ENCODE peak calls at places on chromosomes 5 and 9, in seven cellular contexts. L is mesendoderm, F is aorta, U is neural progenitor cell, Q is HCT116, H is cardiac muscle cell, D is IMR-90. T is an unnamed sample.

GRCh38 chr5:57338068-57338848 is 144.4 kb downstream of the ACTBL2 start:
- DNase-seq in D (no peak), F (no peak), U (peak; percentile 67), H (peak; percentile 51), L (peak; percentile 71), Q (peak; percentile 44), T (no peak)

GRCh38 chr5:111383288-111383970 is 128.9 kb downstream of the STARD4 start:
- DNase-seq in U (no peak), D (peak; percentile 42), F (no peak), L (no peak), Q (no peak), H (no peak), T (no peak)

GRCh38 chr5:55821731-55822512 is 29.2 kb upstream of the IL31RA start:
- DNase-seq in Q (no peak), D (no peak), H (peak; percentile 34), F (peak; percentile 50), U (peak; percentile 55), L (no peak), T (no peak)

GRCh38 chr9:95055851-95056551 is 261.5 kb downstream of the FANCC start:
- DNase-seq in Q (no peak), L (peak; percentile 68), D (peak; percentile 77), F (no peak), U (no peak), H (no peak), T (no peak)

GRCh38 chr5:127826011-127826410 is 122.8 kb downstream of the CCDC192 start:
- DNase-seq in D (peak; percentile 78), F (no peak), H (no peak), L (no peak), Q (no peak), U (no peak), T (no peak)

GRCh38 chr9:77162366-77162765 is 15.0 kb upstream of the VPS13A start:
- DNase-seq in L (no peak), Q (no peak), H (no peak), F (no peak), U (no peak), D (no peak), T (no peak)

GRCh38 chr5:73338201-73339126 is 110.1 kb downstream of the FOXD1 start:
- DNase-seq in D (peak; percentile 89), Q (no peak), L (no peak), U (no peak), F (no peak), H (no peak), T (no peak)

GRCh38 chr5:78626009-78626571 is 22.5 kb downstream of the LHFPL2 start:
- DNase-seq in F (no peak), U (no peak), Q (no peak), L (no peak), H (peak; percentile 79), D (peak; percentile 57), T (no peak)

GRCh38 chr9:108272350-108272899 is 583.4 kb downstream of the ACTL7B start:
- DNase-seq in D (peak; percentile 39), L (peak; percentile 71), F (peak; percentile 65), H (peak; percentile 49), Q (peak; percentile 38), U (peak; percentile 60), T (peak; percentile 40)

GRCh38 chr9:34741628-34742027 is 31.7 kb upstream of the CCL21 start:
- DNase-seq in F (no peak), H (no peak), L (no peak), D (no peak), Q (no peak), U (no peak), T (no peak)

GRCh38 chr9:107707419-107707837 is 217.9 kb upstream of the KLF4 start:
- DNase-seq in H (no peak), D (peak; percentile 97), U (no peak), F (no peak), L (no peak), Q (no peak), T (no peak)

GRCh38 chr5:61878471-61878870 is 427.5 kb upstream of the KIF2A start:
- DNase-seq in U (no peak), H (no peak), L (no peak), F (no peak), D (no peak), Q (no peak), T (no peak)

GRCh38 chr5:31194458-31194808 is 947 bp downstream of the CDH6 start:
- DNase-seq in H (peak; percentile 23), U (peak; percentile 14), Q (no peak), F (no peak), D (peak; percentile 33), L (no peak), T (no peak)

GRCh38 chr5:15571618-15572017 is 71.6 kb downstream of the FBXL7 start:
- DNase-seq in Q (no peak), H (no peak), U (no peak), L (no peak), D (no peak), F (no peak), T (no peak)

GRCh38 chr9:73239868-73240267 is 88.2 kb downstream of the ANXA1 start:
- DNase-seq in D (no peak), F (no peak), U (no peak), H (no peak), L (no peak), Q (no peak), T (no peak)

GRCh38 chr9:119639287-119639955 is 270.2 kb upstream of the BRINP1 start:
- DNase-seq in Q (no peak), H (peak; percentile 79), D (no peak), L (peak; percentile 42), F (no peak), U (peak; percentile 70), T (no peak)

GRCh38 chr9:137959641-137960411 is 82.2 kb downstream of the CACNA1B start:
- DNase-seq in U (no peak), D (no peak), F (no peak), H (no peak), L (peak; percentile 81), Q (no peak), T (no peak)

GRCh38 chr9:2157277-2158105 is 142.3 kb downstream of the SMARCA2 start:
- DNase-seq in Q (no peak), L (peak; percentile 55), H (no peak), D (peak; percentile 69), U (peak; percentile 30), F (no peak), T (peak; percentile 24)

GRCh38 chr5:78659714-78660113 is 11.1 kb upstream of the LHFPL2 start:
- DNase-seq in F (no peak), H (no peak), U (no peak), L (no peak), Q (no peak), D (peak; percentile 91), T (no peak)

GRCh38 chr5:137507150-137507549 is 8.0 kb upstream of the SPOCK1 start:
- DNase-seq in Q (no peak), L (no peak), H (no peak), D (no peak), F (no peak), U (no peak), T (no peak)

GRCh38 chr9:14438232-14438966 is 124.5 kb upstream of the NFIB start:
- DNase-seq in U (no peak), L (no peak), H (no peak), F (no peak), D (peak; percentile 8), Q (no peak), T (no peak)

GRCh38 chr5:65555266-65555665 is 7.7 kb downstream of the CENPK start:
- DNase-seq in L (no peak), U (no peak), H (no peak), Q (no peak), D (peak; percentile 49), F (no peak), T (no peak)
- H3K36me3 ChIP-seq in L (peaks cover 1% of the 10 kb centered on the region), U (peaks cover 4% of the 10 kb centered on the region), H (no peaks in the 10 kb centered on the region), Q (peaks cover 17% of the 10 kb centered on the region), D (no peaks in the 10 kb centered on the region), F (no peaks in the 10 kb centered on the region), T (no peaks in the 10 kb centered on the region)

DNA sequence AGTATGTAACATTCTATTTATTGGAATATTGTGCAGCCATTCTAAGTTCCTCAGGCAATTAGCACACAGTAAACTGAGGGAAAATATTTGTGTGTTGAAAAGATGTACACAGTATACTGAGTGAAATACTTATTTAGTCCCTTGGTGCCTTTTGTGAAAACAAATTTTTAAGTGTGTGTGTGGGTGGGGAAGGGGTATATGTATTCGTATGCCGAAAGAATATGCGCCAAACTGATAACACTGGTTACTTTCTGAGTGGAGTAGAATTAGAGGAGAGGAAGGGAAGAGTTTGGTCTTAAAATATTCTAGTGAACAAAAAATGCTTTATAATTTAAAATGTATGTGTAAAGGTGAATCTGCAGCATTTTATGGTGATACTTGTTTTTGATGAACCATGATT is 3.1 kb downstream of the DCP2 start:
- DNase-seq in H (no peak), D (no peak), U (no peak), L (no peak), Q (no peak), F (no peak), T (no peak)
- H3K27ac ChIP-seq in H (no peak overlapping the region), D (no peak overlapping the region), U (no peak overlapping the region), L (no peak overlapping the region), Q (no peak overlapping the region), F (no peak overlapping the region), T (no peak overlapping the region)

GRCh38 chr5:59937633-59938032 is 44.1 kb upstream of the PDE4D start:
- DNase-seq in U (no peak), L (no peak), F (no peak), Q (no peak), D (no peak), H (no peak), T (no peak)
- H3K4me3 ChIP-seq in U (no peak overlapping the region), L (no peak overlapping the region), F (no peak overlapping the region), Q (no peak overlapping the region), D (no peak overlapping the region), H (no peak overlapping the region), T (no peak overlapping the region)

GRCh38 chr5:168184103-168184502 is 107.3 kb upstream of the WWC1 start:
- DNase-seq in H (no peak), U (no peak), D (no peak), L (no peak), F (no peak), Q (no peak), T (no peak)
- H3K36me3 ChIP-seq in H (no peaks in the 10 kb centered on the region), U (no peaks in the 10 kb centered on the region), D (no peaks in the 10 kb centered on the region), L (no peaks in the 10 kb centered on the region), F (no peaks in the 10 kb centered on the region), Q (no peaks in the 10 kb centered on the region), T (no peaks in the 10 kb centered on the region)

GRCh38 chr5:58491216-58491892 is at the start of gene GAPT:
- DNase-seq in H (no peak), Q (no peak), L (peak; percentile 37), F (no peak), U (no peak), D (no peak), T (no peak)

GRCh38 chr5:58490397-58491072 is 700 bp upstream of the GAPT start:
- DNase-seq in L (no peak), D (no peak), F (no peak), U (peak; percentile 3), Q (no peak), H (no peak), T (no peak)

GRCh38 chr5:58496488-58496887 is 5.3 kb downstream of the GAPT start:
- DNase-seq in H (no peak), U (no peak), F (no peak), D (no peak), L (peak; percentile 54), Q (no peak), T (no peak)

GRCh38 chr5:58497956-58498942 is 7.0 kb downstream of the GAPT start:
- DNase-seq in Q (peak; percentile 15), F (no peak), L (peak; percentile 60), H (peak; percentile 51), D (peak; percentile 41), U (peak; percentile 46), T (no peak)

GRCh38 chr5:58493136-58493535 is 1.9 kb downstream of the GAPT start:
- DNase-seq in U (no peak), H (no peak), L (no peak), Q (no peak), D (no peak), F (no peak), T (no peak)
- H3K27ac ChIP-seq in U (no peak overlapping the region), H (no peak overlapping the region), L (no peak overlapping the region), Q (no peak overlapping the region), D (no peak overlapping the region), F (no peak overlapping the region), T (no peak overlapping the region)

GRCh38 chr9:92608221-92609141 is 61.5 kb downstream of the IPPK start:
- DNase-seq in U (no peak), H (no peak), D (no peak), Q (no peak), F (peak; percentile 70), L (no peak), T (peak; percentile 78)
- H3K4me3 ChIP-seq in U (no peak overlapping the region), H (no peak overlapping the region), D (no peak overlapping the region), Q (no peak overlapping the region), F (no peak overlapping the region), L (no peak overlapping the region), T (no peak overlapping the region)

T was measured in left ventricle myocardium inferior.